ENCODE peak calls at places on chromosomes 16 and 17, in six cellular contexts. V is SK-N-SH, D is K562, O is H1, L is HCT116, G is GM12878. H is an unnamed sample.

GRCh38 chr16:28549301-28549899 is 4.3 kb upstream of the SGF29 start:
- DNase-seq in L (peak), O (no peak), V (peak), D (peak), G (no peak), H (no peak)

GRCh38 chr17:76145231-76146052 is 4.4 kb upstream of the FOXJ1 start:
- DNase-seq in D (no peak), G (peak), O (no peak), L (no peak), V (no peak), H (no peak)

GRCh38 chr17:48100591-48101011 is 677 bp downstream of the CBX1 start:
- DNase-seq in L (peak), O (peak), G (no peak), D (peak), V (peak), H (peak)

GRCh38 chr17:38663125-38663751 is 11.5 kb downstream of the EPOP start:
- DNase-seq in L (peak), V (peak), D (peak), G (no peak), O (peak), H (peak)

GRCh38 chr17:51427259-51428255 is 167.2 kb downstream of the UTP18 start:
- DNase-seq in V (peak), L (no peak), D (no peak), O (no peak), G (peak), H (no peak)

GRCh38 chr17:34709108-34709779 is 129.9 kb downstream of the TMEM132E start:
- DNase-seq in L (no peak), V (no peak), G (no peak), D (no peak), O (no peak), H (no peak)

GRCh38 chr16:963913-964695 is 6.7 kb downstream of the LMF1 start:
- DNase-seq in O (no peak), L (no peak), V (no peak), D (no peak), G (no peak), H (no peak)

GRCh38 chr16:11359370-11359769 is 14.1 kb downstream of the RMI2 start:
- DNase-seq in L (peak), G (no peak), O (no peak), V (no peak), D (no peak), H (no peak)

GRCh38 chr16:4263504-4264436 is 9.1 kb downstream of the TFAP4 start:
- DNase-seq in V (peak), L (peak), O (peak), D (peak), G (no peak), H (no peak)

GRCh38 chr17:76004750-76005262 is 4.2 kb downstream of the CDK3 start:
- DNase-seq in G (no peak), L (no peak), O (no peak), D (no peak), V (peak), H (no peak)

GRCh38 chr17:2344528-2344927 is 7.2 kb downstream of the SGSM2 start:
- DNase-seq in V (no peak), D (peak), L (no peak), G (no peak), O (no peak), H (no peak)

GRCh38 chr17:2351269-2351668 is 14.0 kb downstream of the SGSM2 start:
- DNase-seq in D (no peak), V (no peak), G (no peak), O (no peak), L (no peak), H (no peak)

GRCh38 chr17:2346475-2346874 is 9.2 kb downstream of the SGSM2 start:
- DNase-seq in G (no peak), V (no peak), D (no peak), O (no peak), L (no peak), H (no peak)

GRCh38 chr17:2343421-2343820 is 6.1 kb downstream of the SGSM2 start:
- DNase-seq in G (no peak), V (no peak), L (no peak), D (no peak), O (no peak), H (no peak)

DNA sequence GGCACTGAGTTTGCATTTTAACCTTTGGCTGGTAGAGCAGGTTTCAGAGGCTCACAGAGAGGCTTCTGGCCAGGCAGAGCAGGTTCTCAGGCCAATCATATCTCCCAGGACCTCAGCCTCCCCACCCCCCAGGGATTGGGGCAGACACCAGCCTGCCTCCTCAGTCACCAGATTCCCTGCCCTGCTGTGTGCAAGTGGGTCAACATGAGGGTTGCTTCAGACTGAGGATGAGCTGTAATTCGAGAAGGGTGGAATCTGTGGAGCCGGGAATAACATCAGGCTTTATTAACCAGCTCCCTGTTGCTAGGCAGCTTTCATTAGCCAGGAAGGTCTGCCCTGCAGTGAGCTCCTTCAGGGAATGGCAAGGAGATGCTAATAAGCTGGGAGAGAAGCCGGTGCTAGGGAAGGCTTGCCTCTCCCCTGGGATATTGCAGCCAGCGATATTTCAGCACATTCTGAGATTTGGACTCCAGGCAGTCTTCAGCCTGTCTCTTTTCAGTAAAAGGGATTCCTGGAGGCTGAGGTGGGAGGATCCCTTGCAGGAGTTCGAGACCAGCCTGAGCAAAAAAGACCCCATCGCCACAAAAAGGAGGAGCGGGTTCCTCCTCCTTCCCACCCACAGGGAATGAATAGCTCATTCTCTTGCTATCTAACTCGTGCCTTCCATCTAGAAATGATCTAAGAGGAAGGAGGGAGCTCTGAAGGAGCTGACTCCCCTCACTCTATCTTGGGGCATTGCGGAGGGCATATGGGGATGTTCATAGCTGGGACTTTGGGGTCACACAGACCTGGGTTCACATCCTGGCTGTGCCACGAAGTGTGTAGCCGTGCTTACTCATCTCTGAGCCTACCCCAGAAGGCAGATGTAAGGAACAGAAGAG is 10.7 kb downstream of the SGSM2 start:
- DNase-seq in D (no peak), G (no peak), L (no peak), V (no peak), O (peak), H (peak)
- TF ChIP-seq YY1 in D (no peak), G (no peak), L (no peak), V (no peak), O (no peak), H (no peak)

GRCh38 chr16:24116989-24117388 is 139.1 kb upstream of the CACNG3 start:
- DNase-seq in D (peak), G (no peak), O (no peak), L (no peak), V (no peak), H (no peak)
- TF ChIP-seq YY1 in D (no peak), G (no peak), O (no peak), L (no peak), V (no peak), H (no peak)

GRCh38 chr16:50259334-50260205 is 6.8 kb upstream of the ADCY7 start:
- DNase-seq in O (no peak), G (no peak), L (no peak), D (no peak), V (peak), H (no peak)
- TF ChIP-seq YY1 in O (no peak), G (no peak), L (no peak), D (no peak), V (no peak), H (no peak)

GRCh38 chr16:85984211-85984880 is 85.4 kb downstream of the IRF8 start:
- DNase-seq in G (no peak), O (no peak), L (no peak), V (no peak), D (no peak), H (no peak)

GRCh38 chr16:85981826-85982562 is 83.0 kb downstream of the IRF8 start:
- DNase-seq in L (no peak), V (no peak), D (no peak), O (no peak), G (no peak), H (no peak)

GRCh38 chr16:85983064-85983463 is 84.1 kb downstream of the IRF8 start:
- DNase-seq in G (no peak), V (no peak), D (no peak), O (no peak), L (no peak), H (no peak)

GRCh38 chr16:85983606-85984005 is 84.6 kb downstream of the IRF8 start:
- DNase-seq in D (no peak), G (no peak), L (no peak), O (no peak), V (no peak), H (no peak)

DNA sequence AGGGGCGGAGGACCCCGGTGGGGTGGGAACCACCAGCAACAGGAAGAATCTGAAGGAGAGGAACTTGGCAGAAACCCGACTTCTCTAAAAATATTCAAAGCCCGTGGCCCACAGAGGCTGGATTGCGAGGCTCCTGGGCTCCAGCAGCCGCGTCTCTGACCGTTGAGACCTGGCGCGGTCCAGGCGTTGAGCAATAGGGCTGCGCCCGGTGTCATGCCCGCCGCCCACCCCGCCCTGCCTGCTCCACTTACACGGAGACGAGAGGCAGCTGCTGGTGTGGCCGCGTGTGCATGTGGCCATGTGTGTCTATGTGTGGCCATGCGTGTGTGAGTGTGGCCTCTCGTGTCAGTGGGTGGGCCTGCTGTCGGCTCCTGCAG is 83.6 kb downstream of the IRF8 start:
- DNase-seq in V (no peak), L (no peak), O (no peak), D (no peak), G (no peak), H (no peak)
- TF ChIP-seq YY1 in V (no peak), L (no peak), O (no peak), D (no peak), G (no peak), H (no peak)

DNA sequence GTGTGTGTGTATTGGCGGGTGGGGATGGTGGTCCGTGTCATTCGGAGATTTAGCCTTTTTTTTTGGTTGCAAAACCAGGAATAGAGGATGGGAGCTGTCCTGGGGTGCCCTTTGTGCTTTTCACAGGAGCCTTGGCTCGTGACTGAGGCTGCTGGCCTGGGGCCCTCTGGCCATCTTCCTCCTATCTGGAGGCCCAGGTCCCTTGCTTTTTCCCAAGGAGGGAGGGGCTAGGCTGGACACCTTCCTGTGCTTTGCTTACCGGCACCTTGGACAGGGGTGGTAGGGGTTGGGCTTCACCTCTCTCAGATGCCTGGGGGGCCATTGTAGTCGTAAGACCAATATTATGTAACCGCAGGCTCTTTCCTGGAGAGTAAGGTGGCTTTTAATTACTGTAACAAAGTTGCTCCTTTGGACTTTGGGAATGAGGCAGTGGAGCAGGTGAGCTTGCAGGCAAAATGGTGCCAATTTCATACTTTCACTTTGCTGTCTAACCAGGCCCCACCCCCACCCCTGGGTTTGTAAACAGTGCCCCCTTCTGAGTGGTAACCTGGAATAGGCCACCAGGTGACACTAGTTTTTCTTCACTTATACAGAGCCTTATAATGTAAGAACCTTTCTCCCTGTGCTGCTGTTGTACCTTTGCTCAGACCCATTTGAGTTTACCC is 1.2 kb downstream of the DYNLL2 start:
- DNase-seq in G (peak), O (peak), L (peak), D (peak), V (peak), H (no peak)
- TF ChIP-seq YY1 in G (peak), O (no peak), L (peak), D (peak), V (no peak), H (no peak)

DNA sequence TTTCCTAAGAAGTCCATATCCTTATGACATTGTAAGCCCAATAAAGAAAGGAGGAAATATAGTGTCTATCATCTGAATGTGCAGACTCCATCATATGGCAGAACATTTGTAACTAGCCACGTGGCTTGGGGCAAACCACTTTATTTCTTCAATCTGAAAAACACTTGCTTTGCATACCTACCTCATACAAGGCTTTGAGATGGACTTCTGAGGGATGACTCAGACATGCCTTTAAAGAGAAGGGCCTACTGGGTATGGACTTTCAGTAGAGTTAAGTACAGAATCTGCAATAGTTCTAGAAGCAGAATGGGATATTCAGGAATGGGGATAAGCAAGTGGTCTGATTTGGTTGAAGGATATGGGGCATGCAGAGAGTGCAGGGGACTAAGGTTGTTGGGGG is 12.0 kb upstream of the DHX8 start:
- DNase-seq in L (no peak), O (no peak), D (no peak), G (no peak), V (no peak), H (no peak)
- TF ChIP-seq YY1 in L (no peak), O (no peak), D (no peak), G (no peak), V (no peak), H (no peak)

DNA sequence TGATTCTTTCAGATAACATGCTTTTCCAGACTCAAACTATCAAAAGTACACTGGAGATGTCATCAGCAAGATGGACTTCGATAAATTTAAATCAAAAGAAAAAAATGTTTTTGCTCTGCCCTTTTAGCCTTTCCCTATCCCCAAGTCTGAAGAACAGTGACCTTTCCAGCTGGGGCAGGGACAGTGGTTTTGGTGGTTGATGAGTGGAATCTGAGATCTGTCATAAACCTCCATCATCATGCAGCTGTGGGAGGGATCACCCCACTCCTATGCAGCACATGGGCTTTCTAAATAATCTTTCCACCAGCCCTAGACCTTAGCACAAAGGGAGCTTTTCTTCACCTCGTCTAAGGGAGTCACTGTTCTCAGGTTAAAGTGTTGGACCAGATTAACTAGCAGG is 869.5 kb upstream of the SOX9 start:
- DNase-seq in V (no peak), O (no peak), D (no peak), G (no peak), L (no peak), H (no peak)
- TF ChIP-seq YY1 in V (no peak), O (no peak), D (no peak), G (no peak), L (no peak), H (no peak)

GRCh38 chr16:22304411-22304810 is 7.2 kb downstream of the POLR3E start:
- DNase-seq in G (no peak), L (no peak), D (no peak), O (no peak), V (no peak), H (no peak)
- TF ChIP-seq YY1 in G (no peak), L (no peak), D (no peak), O (no peak), V (no peak), H (no peak)

GRCh38 chr16:48277158-48277557 is 29.8 kb upstream of the ABCC11 start:
- DNase-seq in G (no peak), O (no peak), D (peak), V (no peak), L (no peak), H (no peak)

GRCh38 chr16:48279199-48279598 is 31.9 kb upstream of the ABCC11 start:
- DNase-seq in D (peak), O (no peak), L (no peak), G (no peak), V (no peak), H (peak)

GRCh38 chr16:48272837-48273421 is 25.6 kb upstream of the ABCC11 start:
- DNase-seq in D (no peak), O (no peak), G (no peak), L (no peak), V (no peak), H (no peak)

GRCh38 chr16:48274476-48274875 is 27.1 kb upstream of the ABCC11 start:
- DNase-seq in O (no peak), L (no peak), G (no peak), D (no peak), V (no peak), H (no peak)

DNA sequence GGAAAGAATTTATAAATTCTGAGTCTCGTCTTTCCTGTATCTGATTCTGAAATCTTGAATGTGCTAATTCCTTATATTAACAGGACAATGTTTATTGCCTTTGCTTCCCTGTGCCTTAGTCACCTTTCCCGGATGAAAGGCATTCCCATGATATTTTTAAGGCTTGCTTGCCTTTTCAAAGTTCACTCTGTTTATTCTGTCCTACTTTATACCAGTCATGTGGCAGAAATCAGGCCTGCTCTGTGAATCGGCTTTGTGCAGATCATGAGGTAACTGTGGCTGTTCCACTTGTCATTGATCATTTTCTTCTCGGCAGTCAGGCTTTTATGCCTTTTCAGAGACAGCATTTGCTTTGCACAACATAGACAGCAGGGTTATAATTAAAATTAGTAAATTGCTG is 28.8 kb upstream of the ABCC11 start:
- DNase-seq in O (no peak), G (no peak), L (no peak), D (no peak), V (no peak), H (no peak)
- TF ChIP-seq YY1 in O (no peak), G (no peak), L (no peak), D (no peak), V (no peak), H (no peak)